ENCODE peak calls at places on chromosomes 12 and 14, in ten cellular contexts. O is heart left ventricle, J is A549, C is osteoblast, T is thoracic aorta, K is PC-3, Q is psoas muscle, F is tibial nerve, A is ovary, B is cardiac muscle cell. G is an unnamed sample. For H3K4me1, the result is how much of the 10 kb centered on the place peaks cover.

GRCh38 chr14:64788706-64789105 is 84.5 kb downstream of the PLEKHG3 start:
- DNase-seq in O (no peak), J (peak), C (peak), T (no peak), K (peak), Q (no peak), F (peak), A (no peak), B (no peak), G (peak)

GRCh38 chr14:54369343-54369742 is 27.5 kb upstream of the CDKN3 start:
- DNase-seq in O (no peak), J (no peak), C (no peak), T (no peak), K (no peak), Q (no peak), F (no peak), A (no peak), B (no peak), G (no peak)

GRCh38 chr14:60757617-60758016 is 23.1 kb downstream of the MNAT1 start:
- DNase-seq in O (no peak), J (no peak), C (no peak), T (no peak), K (peak), Q (no peak), F (no peak), A (no peak), B (no peak), G (no peak)

GRCh38 chr14:99756796-99757195 is 36.4 kb upstream of the EML1 start:
- DNase-seq in O (no peak), J (no peak), C (peak), T (no peak), K (peak), Q (no peak), F (no peak), A (peak), B (no peak), G (no peak)

GRCh38 chr12:16515666-16516065 is 90.3 kb downstream of the LMO3 start:
- DNase-seq in O (no peak), J (no peak), C (peak), T (no peak), K (peak), Q (no peak), F (no peak), A (no peak), B (no peak), G (no peak)

GRCh38 chr12:40312982-40313576 is 88.3 kb downstream of the LRRK2 start:
- DNase-seq in O (no peak), J (peak), C (no peak), T (no peak), K (peak), Q (no peak), F (no peak), A (no peak), B (peak), G (peak)

GRCh38 chr14:34072921-34073320 is 122.0 kb upstream of the EGLN3 start:
- DNase-seq in O (no peak), J (no peak), C (no peak), T (no peak), K (no peak), Q (no peak), F (no peak), A (no peak), B (no peak), G (no peak)

GRCh38 chr12:75990189-75990912 is 41.2 kb downstream of the PHLDA1 start:
- DNase-seq in O (no peak), J (peak), C (no peak), T (no peak), K (no peak), Q (no peak), F (no peak), A (no peak), B (no peak), G (peak)

GRCh38 chr14:104337381-104337780 is 199.0 kb downstream of the KIF26A start:
- DNase-seq in O (no peak), J (no peak), C (peak), T (no peak), K (no peak), Q (no peak), F (no peak), A (no peak), B (no peak), G (peak)

GRCh38 chr14:88310021-88310420 is 13.0 kb downstream of the KCNK10 start:
- DNase-seq in O (no peak), J (no peak), C (no peak), T (no peak), K (no peak), Q (no peak), F (no peak), A (no peak), B (no peak), G (no peak)

GRCh38 chr14:45083979-45084722 is at the start of gene PRPF39:
- DNase-seq in O (peak), J (peak), C (peak), T (peak), K (peak), Q (peak), F (peak), A (peak), B (peak), G (peak)

GRCh38 chr12:54606556-54606955 is 18.1 kb upstream of the PPP1R1A start:
- DNase-seq in O (no peak), J (no peak), C (no peak), T (no peak), K (no peak), Q (no peak), F (no peak), A (no peak), B (no peak), G (no peak)

GRCh38 chr14:41986726-41987125 is 380.1 kb downstream of the LRFN5 start:
- DNase-seq in O (no peak), J (no peak), C (no peak), T (no peak), K (peak), Q (no peak), F (no peak), A (no peak), B (no peak), G (no peak)

GRCh38 chr14:64870160-64870559 is 9.5 kb downstream of the SPTB start:
- DNase-seq in O (no peak), J (no peak), C (no peak), T (no peak), K (no peak), Q (no peak), F (no peak), A (no peak), B (no peak), G (no peak)

GRCh38 chr14:67999693-68000384 is 180.3 kb downstream of the RAD51B start:
- DNase-seq in O (no peak), J (peak), C (peak), T (no peak), K (peak), Q (no peak), F (no peak), A (no peak), B (no peak), G (peak)

GRCh38 chr12:101859664-101860607 is 17.4 kb upstream of the DRAM1 start:
- DNase-seq in O (no peak), J (no peak), C (peak), T (no peak), K (no peak), Q (no peak), F (no peak), A (no peak), B (no peak), G (no peak)

GRCh38 chr12:89863332-89863938 is 154.8 kb upstream of the ATP2B1 start:
- DNase-seq in O (no peak), J (no peak), C (no peak), T (no peak), K (no peak), Q (no peak), F (no peak), A (no peak), B (no peak), G (no peak)

GRCh38 chr14:68307769-68308168 is 485.1 kb downstream of the ZFP36L1 start:
- DNase-seq in O (no peak), J (no peak), C (peak), T (no peak), K (no peak), Q (no peak), F (no peak), A (no peak), B (no peak), G (peak)

GRCh38 chr14:26841361-26841760 is 243.5 kb upstream of the NOVA1 start:
- DNase-seq in O (no peak), J (no peak), C (no peak), T (no peak), K (peak), Q (no peak), F (no peak), A (no peak), B (no peak), G (peak)

GRCh38 chr12:53868516-53868986 is 70.1 kb upstream of the HOXC13 start:
- DNase-seq in O (no peak), J (peak), C (no peak), T (no peak), K (peak), Q (no peak), F (no peak), A (no peak), B (no peak), G (peak)

GRCh38 chr12:128797119-128798118 is 26.3 kb downstream of the SLC15A4 start:
- DNase-seq in O (no peak), J (no peak), C (peak), T (no peak), K (peak), Q (no peak), F (no peak), A (no peak), B (no peak), G (no peak)

GRCh38 chr14:27040552-27040951 is 442.7 kb upstream of the NOVA1 start:
- DNase-seq in O (no peak), J (no peak), C (no peak), T (no peak), K (peak), Q (no peak), F (no peak), A (no peak), B (no peak), G (peak)

GRCh38 chr14:68715032-68715924 is 77.6 kb downstream of the ZFP36L1 start:
- DNase-seq in O (no peak), J (peak), C (peak), T (no peak), K (no peak), Q (no peak), F (no peak), A (no peak), B (no peak), G (no peak)

GRCh38 chr14:101465795-101466448 is 95.4 kb upstream of the DIO3 start:
- DNase-seq in O (no peak), J (no peak), C (no peak), T (no peak), K (no peak), Q (no peak), F (no peak), A (no peak), B (no peak), G (no peak)

GRCh38 chr12:50070314-50071060 is 13.1 kb downstream of the ASIC1 start:
- DNase-seq in O (peak), J (peak), C (peak), T (no peak), K (peak), Q (peak), F (peak), A (peak), B (peak), G (peak)

GRCh38 chr12:91326043-91327027 is 143.7 kb upstream of the DCN start:
- DNase-seq in O (peak), J (peak), C (no peak), T (peak), K (peak), Q (no peak), F (peak), A (peak), B (peak), G (peak)

GRCh38 chr12:64796205-64796845 is 28.1 kb upstream of the TBC1D30 start:
- DNase-seq in O (peak), J (peak), C (peak), T (no peak), K (peak), Q (no peak), F (peak), A (no peak), B (peak), G (peak)

GRCh38 chr12:83016226-83016835 is 329.6 kb downstream of the TMTC2 start:
- DNase-seq in O (peak), J (peak), C (no peak), T (no peak), K (peak), Q (no peak), F (peak), A (peak), B (peak), G (peak)

GRCh38 chr14:65975865-65976264 is 510.3 kb upstream of the CCDC196 start:
- DNase-seq in O (no peak), J (no peak), C (no peak), T (no peak), K (no peak), Q (no peak), F (no peak), A (no peak), B (no peak), G (no peak)

GRCh38 chr14:92241966-92242365 is 81.0 kb upstream of the SLC24A4 start:
- DNase-seq in O (no peak), J (no peak), C (no peak), T (no peak), K (no peak), Q (no peak), F (no peak), A (no peak), B (no peak), G (no peak)

GRCh38 chr12:106114084-106115068 is 24.4 kb downstream of the NUAK1 start:
- DNase-seq in O (no peak), J (peak), C (no peak), T (no peak), K (peak), Q (no peak), F (peak), A (no peak), B (no peak), G (no peak)

GRCh38 chr14:93977790-93978581 is 1.6 kb upstream of the ASB2 start:
- DNase-seq in O (no peak), J (no peak), C (no peak), T (no peak), K (no peak), Q (no peak), F (no peak), A (no peak), B (no peak), G (no peak)

GRCh38 chr14:22847661-22848341 is 11.4 kb downstream of the MMP14 start:
- DNase-seq in O (no peak), J (no peak), C (peak), T (no peak), K (no peak), Q (no peak), F (no peak), A (no peak), B (no peak), G (peak)
- TF ChIP-seq CTCF in O (no peak), J (no peak), C (peak), T (no peak), K (no peak), Q (no peak), F (peak), A (no peak), B (peak), G (no peak)

DNA sequence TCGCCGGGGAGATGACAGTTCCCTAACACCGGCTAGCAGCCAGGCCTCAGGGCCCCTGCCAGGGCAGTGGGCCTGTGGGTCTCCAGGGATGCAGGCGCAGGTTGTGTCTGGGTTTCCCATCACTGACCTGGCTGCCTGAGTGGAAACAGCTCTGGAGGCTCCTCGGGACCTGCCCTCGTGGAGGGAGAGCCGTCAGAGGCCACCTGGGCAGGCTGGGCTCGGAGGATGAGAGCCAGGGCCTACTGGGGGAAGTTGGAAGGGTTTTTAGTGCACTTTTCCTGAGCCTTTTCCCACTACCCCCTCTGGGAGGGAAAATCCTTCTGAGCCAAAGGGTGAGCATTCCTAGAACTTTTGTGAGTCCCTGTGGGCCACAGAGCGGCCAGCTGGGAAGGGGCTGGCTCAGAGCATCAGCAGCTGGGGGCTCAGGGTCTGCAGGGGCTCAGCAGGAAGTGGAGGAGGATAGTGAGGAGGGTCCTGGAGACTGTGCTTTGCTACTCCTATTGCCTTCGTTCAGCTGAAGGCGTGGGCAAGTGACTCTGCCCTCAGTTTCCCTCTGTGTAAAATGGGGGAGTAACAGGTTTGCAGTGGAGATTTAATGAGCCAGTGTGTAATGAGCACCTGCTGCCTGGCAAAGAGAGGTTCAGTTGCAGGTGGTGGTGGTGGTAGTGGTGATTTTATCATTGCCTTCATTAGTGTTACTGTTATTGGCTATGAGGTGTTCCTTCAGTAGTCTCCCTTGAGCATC is 1.8 kb downstream of the SH2B3 start:
- DNase-seq in O (no peak), J (no peak), C (peak), T (no peak), K (no peak), Q (no peak), F (no peak), A (no peak), B (no peak), G (no peak)
- H3K4me1 ChIP-seq in O (half or more), J (under half), C (half or more), T (half or more), K (under half), Q (half or more), F (under half), A (under half), B (under half), G (under half)

GRCh38 chr14:52678591-52678990 is 16.8 kb downstream of the ERO1A start:
- DNase-seq in O (no peak), J (peak), C (no peak), T (no peak), K (peak), Q (no peak), F (no peak), A (no peak), B (no peak), G (no peak)
- TF ChIP-seq CTCF in O (peak), J (peak), C (peak), T (peak), K (peak), Q (no peak), F (no peak), A (no peak), B (no peak), G (peak)

GRCh38 chr12:95972832-95973465 is 23.2 kb downstream of the HAL start:
- DNase-seq in O (no peak), J (no peak), C (no peak), T (no peak), K (no peak), Q (no peak), F (no peak), A (no peak), B (peak), G (peak)
- H3K4me1 ChIP-seq in O (under half), J (under half), C (under half), T (under half), K (under half), Q (under half), F (under half), A (under half), B (under half), G (under half)

GRCh38 chr14:82872494-82872893 is 1338.8 kb upstream of the SEL1L start:
- DNase-seq in O (no peak), J (peak), C (no peak), T (no peak), K (no peak), Q (no peak), F (no peak), A (no peak), B (no peak), G (no peak)
- TF ChIP-seq CTCF in O (peak), J (no peak), C (no peak), T (no peak), K (no peak), Q (no peak), F (no peak), A (no peak), B (peak), G (peak)

GRCh38 chr14:91113829-91114078 is at the start of gene DGLUCY:
- DNase-seq in O (peak), J (peak), C (peak), T (peak), K (no peak), Q (peak), F (no peak), A (peak), B (peak), G (peak)
- H3K4me1 ChIP-seq in O (under half), J (under half), C (under half), T (under half), K (under half), Q (under half), F (under half), A (under half), B (under half), G (under half)

DNA sequence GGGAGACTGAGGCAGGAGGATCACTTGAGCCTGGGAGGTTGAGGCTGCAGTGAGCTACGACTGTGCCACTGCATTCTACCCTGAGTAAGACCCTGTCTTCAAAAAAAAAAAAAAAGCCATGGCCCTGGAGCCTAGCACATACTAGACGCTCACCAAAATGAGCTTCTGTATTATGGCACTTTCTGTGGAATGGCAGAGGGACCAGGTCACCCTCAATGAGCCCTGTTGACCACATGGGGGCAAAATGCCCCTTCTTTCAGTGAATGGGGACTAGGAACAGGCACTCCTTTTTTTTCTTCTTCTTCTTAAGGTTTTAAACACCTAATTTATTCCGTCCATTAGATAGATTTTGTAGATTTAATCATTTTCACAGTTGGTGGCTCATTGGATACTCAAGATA is 50.5 kb downstream of the FAM222A start:
- DNase-seq in O (no peak), J (no peak), C (peak), T (no peak), K (no peak), Q (no peak), F (no peak), A (no peak), B (no peak), G (no peak)
- TF ChIP-seq CTCF in O (no peak), J (peak), C (peak), T (no peak), K (peak), Q (no peak), F (no peak), A (no peak), B (no peak), G (no peak)

DNA sequence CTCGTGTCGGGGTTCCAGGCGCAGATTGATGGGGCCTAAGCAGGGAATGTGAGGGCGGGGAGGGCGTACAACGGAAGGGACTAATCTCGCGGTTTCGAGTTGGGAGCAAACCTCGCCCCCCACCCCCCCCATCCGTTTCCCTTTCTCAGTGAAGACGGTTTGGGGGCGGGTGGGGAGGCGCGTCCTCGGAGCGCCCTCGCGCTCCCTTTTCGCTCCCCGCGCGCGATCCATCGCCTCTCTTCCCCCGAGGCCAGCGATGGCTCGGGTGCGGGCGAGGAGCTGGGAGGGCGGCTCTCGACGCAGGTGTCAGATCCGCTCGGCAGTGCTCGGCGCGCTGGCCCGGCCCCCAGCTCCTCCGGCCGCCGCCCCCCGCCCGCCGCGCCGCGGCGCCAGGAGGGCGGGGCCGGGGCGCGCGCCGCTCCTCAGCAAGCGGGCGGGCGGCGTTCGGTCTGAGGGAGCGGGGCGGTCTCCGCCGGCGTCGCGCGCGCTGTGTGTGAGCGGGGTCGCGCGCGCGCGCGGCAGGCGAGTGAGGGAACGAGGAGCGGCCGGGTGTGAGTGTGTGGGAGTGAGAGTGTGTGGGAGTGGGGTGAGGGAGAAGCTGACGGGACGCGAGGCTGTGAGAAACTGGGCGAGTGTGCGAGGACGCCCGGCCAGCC is at the start of gene RIMKLB:
- DNase-seq in O (peak), J (peak), C (peak), T (peak), K (peak), Q (peak), F (peak), A (peak), B (peak), G (peak)
- H3K4me1 ChIP-seq in O (under half), J (under half), C (under half), T (under half), K (under half), Q (under half), F (under half), A (under half), B (under half), G (under half)